ENCODE peak calls at places on chromosomes 7 and 10, in nine cellular contexts. J is CD8-positive, alpha-beta memory T cell; R is mesenchymal stem cell; I is heart right ventricle; B is astrocyte of the cerebellum; D is HepG2; S is psoas muscle; C is aorta; K is sigmoid colon. L is an unnamed sample.

GRCh38 chr7:121530251-121531174 is 134.4 kb upstream of the FAM3C start:
- DNase-seq in J (peak), R (peak), I (peak), B (peak), D (no peak), S (no peak), C (no peak), K (no peak), L (no peak)

GRCh38 chr10:114024876-114025609 is 18.6 kb upstream of the ADRB1 start:
- DNase-seq in J (peak), R (peak), I (no peak), B (no peak), D (no peak), S (no peak), C (no peak), K (no peak), L (peak)

GRCh38 chr10:89183571-89183970 is 23.5 kb downstream of the CH25H start:
- DNase-seq in J (no peak), R (no peak), I (no peak), B (no peak), D (no peak), S (no peak), C (no peak), K (no peak), L (no peak)

GRCh38 chr10:30751678-30752331 is 122.3 kb upstream of the LYZL2 start:
- DNase-seq in J (peak), R (peak), I (peak), B (peak), D (no peak), S (peak), C (peak), K (no peak), L (peak)

GRCh38 chr7:69934475-69934903 is 336.2 kb downstream of the AUTS2 start:
- DNase-seq in J (no peak), R (no peak), I (no peak), B (no peak), D (no peak), S (no peak), C (no peak), K (no peak), L (no peak)

GRCh38 chr7:155710530-155710929 is 66.1 kb downstream of the RBM33 start:
- DNase-seq in J (no peak), R (no peak), I (no peak), B (no peak), D (no peak), S (no peak), C (no peak), K (no peak), L (no peak)

GRCh38 chr10:11454160-11454559 is 157.3 kb downstream of the USP6NL start:
- DNase-seq in J (no peak), R (no peak), I (no peak), B (no peak), D (no peak), S (no peak), C (no peak), K (no peak), L (no peak)

GRCh38 chr7:2920956-2921708 is 77.0 kb upstream of the GNA12 start:
- DNase-seq in J (no peak), R (no peak), I (no peak), B (no peak), D (no peak), S (no peak), C (no peak), K (no peak), L (no peak)

DNA sequence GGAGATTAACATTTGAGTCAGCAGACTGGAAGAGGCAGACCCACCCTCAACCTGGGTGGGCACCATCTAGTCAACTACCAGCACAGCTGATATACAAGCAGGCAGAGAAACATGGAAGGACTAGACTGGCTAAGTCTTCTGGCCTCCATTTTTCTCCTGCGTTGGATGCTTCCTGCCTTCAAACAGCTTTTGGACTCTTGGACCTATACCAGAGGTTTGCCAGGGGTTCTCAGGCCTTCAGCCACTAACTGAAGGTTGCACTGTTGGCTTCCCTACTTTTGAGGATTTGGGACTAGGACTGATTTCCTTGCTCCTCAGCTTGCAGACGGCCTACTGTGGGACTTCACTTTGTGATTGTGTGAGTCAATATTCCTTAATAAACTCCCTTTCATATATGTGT is 218.6 kb upstream of the SEMA3D start:
- DNase-seq in J (no peak), R (no peak), I (no peak), B (no peak), D (no peak), S (no peak), C (no peak), K (no peak), L (no peak)
- H3K4me3 ChIP-seq in J (no peak), R (no peak), I (no peak), B (no peak), D (no peak), S (no peak), C (no peak), K (no peak), L (no peak)

GRCh38 chr7:5429253-5429856 is 5.7 kb upstream of the TNRC18 start:
- DNase-seq in J (no peak), R (peak), I (peak), B (peak), D (peak), S (peak), C (peak), K (no peak), L (no peak)

GRCh38 chr7:5426226-5426475 is 2.5 kb upstream of the TNRC18 start:
- DNase-seq in J (no peak), R (peak), I (no peak), B (no peak), D (no peak), S (peak), C (no peak), K (no peak), L (no peak)

GRCh38 chr7:5430612-5430947 is 6.9 kb upstream of the TNRC18 start:
- DNase-seq in J (no peak), R (no peak), I (no peak), B (no peak), D (no peak), S (no peak), C (no peak), K (no peak), L (no peak)

GRCh38 chr7:5429857-5430611 is 6.4 kb upstream of the TNRC18 start:
- DNase-seq in J (no peak), R (no peak), I (peak), B (no peak), D (no peak), S (peak), C (peak), K (peak), L (no peak)

DNA sequence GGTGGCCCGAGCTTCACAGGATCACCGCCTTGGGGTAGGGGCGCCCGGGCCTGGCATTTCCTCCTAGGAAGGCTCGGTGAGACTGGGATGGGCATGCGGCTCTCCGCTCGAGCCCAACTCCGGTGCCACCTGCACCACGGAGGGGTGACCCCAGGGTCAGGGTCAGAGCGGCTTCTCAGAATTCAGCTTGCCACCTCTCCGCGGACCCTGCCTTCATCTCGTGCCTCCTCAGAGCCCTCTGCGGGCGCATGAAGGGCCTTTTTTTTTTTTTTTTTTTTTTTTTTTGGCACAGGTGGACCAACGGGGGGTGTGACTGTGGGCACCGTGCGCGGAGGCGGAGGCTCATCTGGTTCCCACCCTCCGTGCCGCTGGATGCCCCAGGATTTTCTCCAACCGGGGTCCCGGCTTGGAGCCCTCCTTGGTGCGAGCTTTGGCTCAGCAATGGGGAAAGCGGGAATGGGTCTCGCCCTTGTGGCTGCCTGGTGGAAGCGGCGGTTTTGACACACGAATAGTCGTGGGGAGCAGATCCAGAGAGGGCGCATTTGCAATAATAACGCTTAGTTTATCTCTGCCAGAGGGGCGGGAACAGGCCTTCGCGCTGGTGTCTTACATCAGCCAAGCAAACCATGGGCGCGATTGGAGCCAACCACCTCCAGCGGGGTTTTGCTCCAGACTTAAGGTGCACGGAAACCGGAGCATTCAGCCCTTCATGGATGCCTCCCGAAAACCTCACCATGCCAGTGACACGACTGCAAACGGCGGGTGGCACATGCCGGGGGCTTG is 5.0 kb upstream of the TNRC18 start:
- DNase-seq in J (no peak), R (peak), I (peak), B (peak), D (peak), S (peak), C (peak), K (peak), L (peak)
- H3K4me3 ChIP-seq in J (no peak), R (peak), I (peak), B (peak), D (peak), S (peak), C (peak), K (peak), L (peak)

GRCh38 chr10:117365612-117366011 is 9.6 kb downstream of the PDZD8 start:
- DNase-seq in J (no peak), R (no peak), I (no peak), B (no peak), D (no peak), S (no peak), C (no peak), K (no peak), L (no peak)

GRCh38 chr10:117364121-117364960 is 10.9 kb downstream of the PDZD8 start:
- DNase-seq in J (no peak), R (peak), I (no peak), B (no peak), D (no peak), S (no peak), C (no peak), K (no peak), L (no peak)

GRCh38 chr10:117370205-117370604 is 5.0 kb downstream of the PDZD8 start:
- DNase-seq in J (no peak), R (no peak), I (no peak), B (no peak), D (no peak), S (no peak), C (no peak), K (no peak), L (no peak)

GRCh38 chr10:117367718-117368117 is 7.5 kb downstream of the PDZD8 start:
- DNase-seq in J (no peak), R (no peak), I (no peak), B (no peak), D (no peak), S (no peak), C (no peak), K (no peak), L (no peak)

GRCh38 chr10:117366741-117367140 is 8.5 kb downstream of the PDZD8 start:
- DNase-seq in J (no peak), R (no peak), I (no peak), B (no peak), D (no peak), S (no peak), C (no peak), K (no peak), L (no peak)
- H3K4me3 ChIP-seq in J (no peak), R (no peak), I (no peak), B (no peak), D (no peak), S (no peak), C (no peak), K (no peak), L (no peak)

GRCh38 chr7:127879942-127880341 is 151.3 kb downstream of the LRRC4 start:
- DNase-seq in J (no peak), R (no peak), I (no peak), B (no peak), D (no peak), S (no peak), C (no peak), K (no peak), L (no peak)

GRCh38 chr7:127881564-127881963 is 149.7 kb downstream of the LRRC4 start:
- DNase-seq in J (no peak), R (no peak), I (no peak), B (no peak), D (no peak), S (no peak), C (no peak), K (no peak), L (no peak)

GRCh38 chr7:127877951-127878350 is 153.3 kb downstream of the LRRC4 start:
- DNase-seq in J (no peak), R (no peak), I (no peak), B (no peak), D (no peak), S (no peak), C (no peak), K (no peak), L (no peak)

GRCh38 chr7:127880454-127880853 is 150.8 kb downstream of the LRRC4 start:
- DNase-seq in J (no peak), R (no peak), I (no peak), B (no peak), D (no peak), S (no peak), C (no peak), K (no peak), L (no peak)

DNA sequence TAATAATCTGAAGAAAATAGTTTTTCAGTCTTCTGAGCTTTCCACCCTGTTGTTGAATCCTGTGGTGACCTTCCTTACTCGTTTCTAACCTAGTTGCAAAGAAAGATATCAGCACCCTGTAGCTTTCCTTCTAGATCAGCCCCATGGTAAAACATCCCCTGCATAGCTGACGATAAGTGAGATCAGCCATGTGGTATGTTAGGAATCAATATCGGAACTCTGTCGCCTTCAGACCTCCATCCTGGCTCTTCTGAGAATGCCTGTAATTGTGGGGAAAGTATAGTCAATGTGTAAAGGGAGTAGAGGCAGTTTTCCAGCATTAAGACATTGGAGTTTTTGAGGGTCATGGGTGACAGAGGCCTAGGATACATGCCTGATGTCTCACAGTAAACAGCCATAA is 151.8 kb downstream of the LRRC4 start:
- DNase-seq in J (no peak), R (no peak), I (no peak), B (no peak), D (no peak), S (no peak), C (no peak), K (no peak), L (no peak)
- H3K4me3 ChIP-seq in J (no peak), R (no peak), I (no peak), B (no peak), D (no peak), S (no peak), C (no peak), K (no peak), L (no peak)

GRCh38 chr10:43401627-43402026 is 7.4 kb downstream of the HNRNPF start:
- DNase-seq in J (no peak), R (no peak), I (no peak), B (no peak), D (no peak), S (no peak), C (no peak), K (no peak), L (no peak)
- H3K4me3 ChIP-seq in J (no peak), R (no peak), I (no peak), B (no peak), D (no peak), S (no peak), C (no peak), K (no peak), L (no peak)

L was measured in tibial nerve.